ENCODE peak calls at places on chromosomes 3 and 15, in ten cellular contexts. U is endodermal cell, Y is IMR-90, D is foreskin keratinocyte, K is OCI-LY7, V is ovary, W is tibial artery, T is GM23338, N is PC-3, J is transverse colon. R is an unnamed sample.

GRCh38 chr15:95448531-95449210 is 881.8 kb upstream of the NR2F2 start:
- DNase-seq in V (no peak), N (peak), W (no peak), T (no peak), U (no peak), Y (peak), D (peak), K (no peak), J (no peak), R (peak)

GRCh38 chr3:13846716-13847570 is 32.9 kb downstream of the WNT7A start:
- DNase-seq in K (no peak), J (no peak), T (no peak), Y (no peak), D (no peak), W (no peak), U (no peak), V (no peak), N (no peak), R (no peak)

GRCh38 chr15:95620934-95621579 is 709.4 kb upstream of the NR2F2 start:
- DNase-seq in V (no peak), T (no peak), U (no peak), N (no peak), W (no peak), J (no peak), K (no peak), D (no peak), Y (peak), R (no peak)

GRCh38 chr3:73546961-73547360 is 77.8 kb downstream of the PDZRN3 start:
- DNase-seq in V (no peak), W (no peak), J (no peak), D (peak), Y (peak), T (no peak), K (no peak), N (no peak), U (no peak), R (peak)

GRCh38 chr3:188446014-188446413 is 292.1 kb downstream of the LPP start:
- DNase-seq in V (no peak), N (no peak), U (no peak), Y (no peak), K (peak), W (no peak), J (no peak), T (no peak), D (no peak), R (no peak)

GRCh38 chr3:153029350-153029749 is 132.7 kb upstream of the RAP2B start:
- DNase-seq in D (peak), N (no peak), Y (peak), T (no peak), U (no peak), J (no peak), K (no peak), V (no peak), W (no peak), R (peak)

GRCh38 chr3:127698264-127699097 is 25.7 kb downstream of the ABTB1 start:
- DNase-seq in V (no peak), N (no peak), T (no peak), U (no peak), K (no peak), Y (no peak), D (no peak), W (no peak), J (no peak), R (no peak)

GRCh38 chr3:61094608-61095007 is 156.6 kb downstream of the FHIT start:
- DNase-seq in T (no peak), J (no peak), U (no peak), D (peak), Y (no peak), W (no peak), V (no peak), N (peak), K (no peak), R (no peak)

GRCh38 chr3:187678869-187679268 is 8.7 kb upstream of the SST start:
- DNase-seq in K (peak), V (peak), T (peak), J (peak), N (peak), W (no peak), U (peak), D (no peak), Y (peak), R (peak)

GRCh38 chr3:14494973-14495300 is 45.2 kb downstream of the GRIP2 start:
- DNase-seq in V (no peak), D (no peak), T (no peak), J (no peak), U (no peak), Y (no peak), W (no peak), N (no peak), K (no peak), R (no peak)

GRCh38 chr3:67526246-67526645 is 128.2 kb downstream of the SUCLG2 start:
- DNase-seq in D (peak), J (no peak), K (no peak), T (no peak), W (no peak), V (no peak), N (peak), Y (peak), U (no peak), R (peak)

GRCh38 chr3:70108072-70108471 is 108.5 kb downstream of the SAMMSON start:
- DNase-seq in U (peak), V (no peak), W (no peak), T (peak), D (no peak), J (no peak), K (peak), Y (peak), N (peak), R (no peak)

GRCh38 chr3:187079090-187080022 is 59.9 kb downstream of the RPL39L start:
- DNase-seq in N (no peak), K (no peak), Y (no peak), W (no peak), U (no peak), V (no peak), T (no peak), D (no peak), J (no peak), R (no peak)

GRCh38 chr3:153641321-153641720 is 479.3 kb downstream of the RAP2B start:
- DNase-seq in U (no peak), J (no peak), V (no peak), T (peak), Y (no peak), W (no peak), D (no peak), N (no peak), K (no peak), R (no peak)

GRCh38 chr3:97835761-97836160 is 13.9 kb downstream of the CRYBG3 start:
- DNase-seq in N (no peak), D (peak), Y (peak), V (no peak), W (no peak), J (no peak), U (no peak), T (no peak), K (no peak), R (no peak)

GRCh38 chr3:101070260-101071121 is 77.3 kb upstream of the ABI3BP start:
- DNase-seq in T (peak), Y (no peak), D (peak), J (peak), U (peak), W (no peak), N (peak), K (peak), V (no peak), R (peak)

GRCh38 chr15:42088801-42089640 is 5.3 kb downstream of the PLA2G4D start:
- DNase-seq in D (no peak), U (no peak), J (peak), K (no peak), N (peak), V (no peak), Y (no peak), T (no peak), W (no peak), R (no peak)

GRCh38 chr3:186515115-186515514 is 29.1 kb downstream of the CRYGS start:
- DNase-seq in D (no peak), J (no peak), Y (no peak), V (no peak), W (no peak), U (no peak), T (no peak), K (peak), N (no peak), R (no peak)

GRCh38 chr15:31867536-31868442 is 162.5 kb upstream of the CHRNA7 start:
- DNase-seq in K (peak), T (peak), N (peak), W (no peak), D (peak), U (peak), Y (peak), J (peak), V (no peak), R (peak)

GRCh38 chr3:48989796-48990635 is at the start of gene P4HTM:
- DNase-seq in V (peak), Y (peak), D (peak), W (peak), U (peak), N (peak), T (peak), J (peak), K (peak), R (peak)

GRCh38 chr15:33293619-33294309 is 17.0 kb upstream of the RYR3 start:
- DNase-seq in V (no peak), Y (no peak), U (no peak), W (no peak), K (no peak), J (no peak), T (peak), D (peak), N (peak), R (no peak)

GRCh38 chr3:194306109-194306686 is 44.9 kb downstream of the CPN2 start:
- DNase-seq in J (no peak), U (peak), K (peak), D (no peak), N (no peak), Y (no peak), V (no peak), T (no peak), W (no peak), R (no peak)

GRCh38 chr3:99172736-99173657 is 271.5 kb upstream of the DCBLD2 start:
- DNase-seq in K (peak), Y (peak), J (peak), N (peak), U (peak), W (peak), D (peak), V (no peak), T (peak), R (peak)

GRCh38 chr3:174333640-174334039 is 525.5 kb upstream of the NAALADL2 start:
- DNase-seq in Y (peak), V (no peak), D (peak), N (peak), J (no peak), U (no peak), K (no peak), T (no peak), W (no peak), R (no peak)

GRCh38 chr3:22685598-22685997 is 517.5 kb upstream of the UBE2E2 start:
- DNase-seq in T (peak), W (no peak), K (no peak), J (no peak), Y (no peak), N (peak), D (peak), U (peak), V (no peak), R (peak)

GRCh38 chr3:147385059-147386012 is 21.0 kb downstream of the ZIC4 start:
- DNase-seq in N (no peak), T (peak), V (no peak), W (no peak), J (no peak), Y (no peak), K (no peak), U (peak), D (no peak), R (no peak)

GRCh38 chr3:147381610-147382009 is 24.7 kb downstream of the ZIC4 start:
- DNase-seq in V (no peak), J (no peak), N (no peak), Y (no peak), K (no peak), T (peak), U (no peak), W (no peak), D (no peak), R (no peak)

GRCh38 chr3:147384210-147385058 is 21.9 kb downstream of the ZIC4 start:
- DNase-seq in N (no peak), U (peak), V (no peak), T (peak), K (no peak), W (no peak), D (no peak), J (no peak), Y (no peak), R (no peak)

GRCh38 chr3:147380996-147381376 is 25.4 kb downstream of the ZIC4 start:
- DNase-seq in D (no peak), W (no peak), J (no peak), K (no peak), T (peak), N (no peak), U (no peak), Y (no peak), V (no peak), R (no peak)

DNA sequence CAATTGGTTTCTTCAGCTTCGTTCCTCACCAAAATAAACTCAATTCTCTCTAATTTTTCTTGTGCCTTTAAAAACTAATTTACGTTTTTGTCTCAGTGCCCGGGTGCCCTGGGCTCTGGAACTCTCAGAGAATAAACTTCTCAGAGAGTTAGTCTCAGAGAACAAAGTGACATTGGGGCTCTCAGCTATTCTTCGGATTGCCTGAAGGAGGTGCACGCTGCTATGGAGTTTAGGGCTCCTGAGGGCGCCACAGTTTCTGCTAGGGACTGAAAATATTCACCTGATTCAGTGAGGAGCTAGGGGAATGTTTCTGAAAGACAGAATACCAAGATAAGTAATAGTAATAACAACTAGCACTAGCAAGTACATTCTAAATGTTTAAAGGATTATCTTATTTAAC is 22.7 kb downstream of the ZIC4 start:
- DNase-seq in D (no peak), N (peak), V (no peak), W (no peak), K (no peak), U (peak), Y (no peak), T (peak), J (no peak), R (no peak)
- TF ChIP-seq CTCF in D (peak), N (peak), V (no peak), W (no peak), K (peak), U (peak), Y (no peak), T (peak), J (no peak), R (no peak)

DNA sequence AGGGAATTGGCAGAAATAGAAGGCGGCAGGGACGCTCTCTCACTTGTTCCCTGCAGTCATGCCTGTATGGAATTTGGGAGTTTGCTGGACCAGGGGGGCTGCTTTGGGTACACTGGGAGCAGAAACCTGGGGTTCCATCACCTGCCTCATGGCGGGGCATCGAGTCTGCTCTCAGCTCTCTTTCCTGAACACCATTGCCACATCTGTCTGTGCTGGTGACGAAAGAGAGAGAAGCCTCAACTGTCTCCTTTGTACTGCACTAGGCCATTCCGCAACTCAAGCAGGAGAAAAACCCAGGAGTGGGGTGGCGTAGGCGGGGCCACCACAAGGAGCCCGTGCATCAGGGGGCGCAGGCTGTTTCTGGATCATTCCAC is 14.0 kb downstream of the TMEM158 start:
- DNase-seq in J (no peak), K (no peak), V (no peak), Y (no peak), W (no peak), T (peak), D (no peak), N (no peak), U (peak), R (no peak)
- H3K27ac ChIP-seq in J (peak), K (no peak), V (no peak), Y (no peak), W (no peak), T (no peak), D (no peak), N (no peak), U (no peak), R (peak)

GRCh38 chr3:11665331-11665730 is 21.6 kb upstream of the VGLL4 start:
- DNase-seq in D (no peak), N (no peak), T (no peak), J (no peak), K (no peak), U (no peak), V (no peak), Y (no peak), W (no peak), R (no peak)

GRCh38 chr3:11660242-11660641 is 16.5 kb upstream of the VGLL4 start:
- DNase-seq in U (no peak), N (no peak), Y (no peak), V (no peak), W (no peak), J (peak), T (no peak), K (no peak), D (no peak), R (no peak)

GRCh38 chr3:11661052-11661656 is 17.4 kb upstream of the VGLL4 start:
- DNase-seq in K (no peak), W (no peak), N (peak), V (no peak), T (no peak), U (no peak), D (peak), J (no peak), Y (no peak), R (peak)

GRCh38 chr3:11661827-11662226 is 18.1 kb upstream of the VGLL4 start:
- DNase-seq in T (no peak), K (no peak), N (peak), V (no peak), W (no peak), Y (peak), D (peak), U (no peak), J (no peak), R (peak)

DNA sequence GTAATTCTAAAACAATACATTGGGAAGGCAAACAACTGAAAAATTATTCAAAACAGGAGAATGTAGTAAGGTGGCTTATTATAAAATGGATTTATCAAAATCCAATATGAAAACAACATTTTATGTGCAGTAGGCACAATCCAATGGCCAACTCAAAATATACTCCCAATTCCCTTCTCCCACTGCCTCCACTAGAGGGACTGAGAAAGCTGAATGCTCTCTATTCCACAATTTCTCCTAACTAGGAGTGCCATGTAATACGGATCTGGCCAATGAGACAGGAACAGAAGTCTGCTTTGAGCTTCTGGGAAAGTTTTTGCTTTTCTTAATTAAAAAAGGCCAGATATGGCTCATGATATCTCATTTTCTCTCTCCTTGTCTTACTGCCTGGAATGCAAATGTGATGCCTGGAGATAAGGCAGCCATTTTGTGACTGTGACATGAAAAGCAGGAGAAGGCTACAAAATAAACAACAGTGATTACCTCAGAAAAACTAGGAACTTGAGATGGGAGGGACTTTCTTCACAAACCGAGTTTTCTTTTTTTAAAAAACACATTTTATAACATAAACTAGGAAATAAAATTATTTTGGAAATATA is 18.8 kb upstream of the VGLL4 start:
- DNase-seq in T (peak), N (peak), W (no peak), D (peak), Y (no peak), V (no peak), U (no peak), K (no peak), J (no peak), R (no peak)
- TF ChIP-seq CTCF in T (peak), N (peak), W (peak), D (peak), Y (peak), V (no peak), U (peak), K (peak), J (peak), R (peak)

DNA sequence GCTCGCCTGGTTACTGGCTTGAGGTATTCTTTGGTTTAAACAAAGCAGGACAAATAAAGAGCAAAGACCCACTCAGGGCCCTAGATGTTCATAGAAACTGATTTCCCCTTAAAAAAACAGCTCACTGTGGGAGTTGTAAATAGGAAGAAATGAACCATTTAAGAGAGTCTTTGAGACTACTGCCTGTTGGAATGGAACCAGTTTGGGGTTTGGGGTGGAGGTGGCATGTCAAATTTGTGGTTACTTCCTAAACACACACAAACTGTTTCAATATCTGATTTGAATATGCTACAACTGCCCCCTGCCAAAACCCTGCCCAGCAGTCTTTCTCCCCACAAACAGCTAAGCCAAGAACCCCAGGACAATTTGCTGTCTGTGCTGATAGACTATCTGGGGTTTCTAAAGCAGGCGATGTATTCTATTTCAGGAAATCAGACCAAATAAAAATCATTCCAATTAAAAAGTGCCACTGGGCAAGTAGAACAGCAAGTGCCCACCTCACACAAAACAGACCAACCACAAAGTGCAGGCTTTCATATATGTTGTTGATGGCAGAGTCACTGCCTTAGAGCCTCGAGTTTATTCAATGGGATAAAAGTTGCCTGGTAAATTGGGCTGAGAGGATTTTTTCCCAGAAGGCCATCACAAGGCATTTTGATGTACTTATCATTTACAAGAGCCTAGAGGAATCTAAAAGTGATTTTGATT is 293.9 kb upstream of the PROK2 start:
- DNase-seq in T (no peak), D (no peak), N (no peak), W (no peak), Y (no peak), K (peak), J (no peak), U (no peak), V (no peak), R (no peak)
- H3K27ac ChIP-seq in T (no peak), D (no peak), N (no peak), W (no peak), Y (no peak), K (peak), J (no peak), U (no peak), V (no peak), R (no peak)

DNA sequence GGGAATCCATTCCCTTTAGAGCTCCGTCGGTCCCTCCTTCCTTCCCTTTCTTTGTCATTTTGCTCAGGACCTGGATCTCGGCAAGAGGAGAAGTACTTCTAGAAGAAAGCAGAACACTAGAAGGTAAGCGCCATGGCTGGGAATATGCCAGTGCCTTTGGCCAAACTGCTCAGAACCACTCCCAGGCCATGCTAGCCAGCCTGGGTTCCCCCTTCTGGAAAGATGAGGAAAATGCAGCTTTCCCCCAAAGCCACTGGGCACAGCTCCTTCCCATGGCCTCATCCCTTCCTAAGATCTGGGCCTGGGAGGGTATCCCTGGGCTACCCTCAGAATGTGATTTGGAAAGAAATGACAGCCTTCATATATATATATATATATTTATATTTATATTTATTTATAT is 6.3 kb upstream of the ISL2 start:
- DNase-seq in K (no peak), D (peak), U (peak), N (peak), J (peak), Y (peak), T (peak), W (peak), V (no peak), R (peak)
- TF ChIP-seq CTCF in K (peak), D (peak), U (peak), N (peak), J (peak), Y (peak), T (peak), W (peak), V (peak), R (no peak)

R was measured in RWPE1.